ENCODE peak calls at places on chromosomes 16 and 17, in four cellular contexts. P is breast epithelium, R is uterus, B is NB4. N is an unnamed sample.

GRCh38 chr17:78351449-78352006 is 8.3 kb downstream of the SOCS3 start:
- DNase-seq in P (peak), R (peak), B (no peak), N (peak)

GRCh38 chr16:55494994-55495421 is 13.9 kb upstream of the LPCAT2 start:
- DNase-seq in P (no peak), R (peak), B (peak), N (peak)

GRCh38 chr17:76901542-76902197 is 33.5 kb downstream of the MGAT5B start:
- DNase-seq in P (no peak), R (peak), B (no peak), N (no peak)

GRCh38 chr17:1473170-1473569 is 17.1 kb upstream of the CRK start:
- DNase-seq in P (no peak), R (no peak), B (peak), N (no peak)

GRCh38 chr16:12449795-12450194 is 353.9 kb downstream of the CPPED1 start:
- DNase-seq in P (no peak), R (no peak), B (no peak), N (no peak)

GRCh38 chr16:89575247-89576172 is at the start of gene CPNE7:
- DNase-seq in P (no peak), R (no peak), B (no peak), N (no peak)

GRCh38 chr17:27893834-27894503 is 804 bp upstream of the LYRM9 start:
- DNase-seq in P (no peak), R (no peak), B (peak), N (no peak)

GRCh38 chr17:49616546-49617205 is 41.0 kb downstream of the NXPH3 start:
- DNase-seq in P (peak), R (peak), B (no peak), N (peak)

GRCh38 chr16:49684731-49685130 is 171.2 kb downstream of the ZNF423 start:
- DNase-seq in P (no peak), R (no peak), B (no peak), N (no peak)

GRCh38 chr17:66789093-66789492 is 45.8 kb upstream of the CACNG5 start:
- DNase-seq in P (no peak), R (no peak), B (no peak), N (no peak)

GRCh38 chr16:70685938-70686375 is at the start of gene MTSS2:
- DNase-seq in P (peak), R (peak), B (peak), N (no peak)

GRCh38 chr17:4658478-4659305 is 17.2 kb upstream of the ALOX15 start:
- DNase-seq in P (no peak), R (no peak), B (peak), N (no peak)

GRCh38 chr16:10619271-10619849 is 39.0 kb upstream of the EMP2 start:
- DNase-seq in P (peak), R (no peak), B (no peak), N (peak)

GRCh38 chr16:5041604-5042133 is 7.9 kb upstream of the NAGPA start:
- DNase-seq in P (no peak), R (no peak), B (no peak), N (no peak)

GRCh38 chr17:46764709-46765401 is 53.6 kb downstream of the WNT3 start:
- DNase-seq in P (no peak), R (no peak), B (peak), N (peak)

GRCh38 chr17:320809-321385 is 31.7 kb downstream of the RPH3AL start:
- DNase-seq in P (no peak), R (no peak), B (no peak), N (no peak)

GRCh38 chr17:17106716-17107115 is 64.5 kb downstream of the MPRIP start:
- DNase-seq in P (no peak), R (no peak), B (no peak), N (no peak)

GRCh38 chr16:89122322-89122831 is 28.7 kb downstream of the ACSF3 start:
- DNase-seq in P (no peak), R (no peak), B (no peak), N (no peak)

GRCh38 chr16:83995756-83996155 is 27.7 kb downstream of the NECAB2 start:
- DNase-seq in P (no peak), R (no peak), B (no peak), N (no peak)

GRCh38 chr16:67464565-67464964 is 16.4 kb downstream of the ATP6V0D1 start:
- DNase-seq in P (no peak), R (no peak), B (no peak), N (no peak)

GRCh38 chr16:54627616-54628015 is 303.0 kb upstream of the IRX5 start:
- DNase-seq in P (no peak), R (no peak), B (peak), N (no peak)

GRCh38 chr16:22232277-22233049 is 26.4 kb downstream of the EEF2K start:
- DNase-seq in P (peak), R (no peak), B (no peak), N (peak)

GRCh38 chr16:69660166-69660565 is 66.2 kb downstream of the NQO1 start:
- DNase-seq in P (no peak), R (no peak), B (no peak), N (no peak)

GRCh38 chr17:51351890-51352289 is 91.5 kb downstream of the UTP18 start:
- DNase-seq in P (no peak), R (no peak), B (no peak), N (no peak)

GRCh38 chr16:14559809-14560227 is 70.2 kb downstream of the PARN start:
- DNase-seq in P (no peak), R (no peak), B (peak), N (no peak)

GRCh38 chr17:1970843-1971384 is 54.2 kb downstream of the RTN4RL1 start:
- DNase-seq in P (no peak), R (no peak), B (no peak), N (no peak)

GRCh38 chr16:27424772-27425498 is 23.0 kb downstream of the IL21R start:
- DNase-seq in P (no peak), R (no peak), B (no peak), N (peak)

GRCh38 chr16:13839577-13839976 is 80.4 kb upstream of the ERCC4 start:
- DNase-seq in P (no peak), R (no peak), B (peak), N (no peak)

GRCh38 chr17:65588194-65588808 is 26.9 kb upstream of the AXIN2 start:
- DNase-seq in P (no peak), R (no peak), B (no peak), N (no peak)

GRCh38 chr16:75250809-75251279 is 580 bp downstream of the BCAR1 start:
- DNase-seq in P (no peak), R (peak), B (peak), N (no peak)

GRCh38 chr16:30813821-30814189 is 26.8 kb upstream of the ZNF629 start:
- DNase-seq in P (no peak), R (no peak), B (no peak), N (no peak)
- H3K4me3 ChIP-seq in P (peak), R (peak), B (peak), N (no peak)

DNA sequence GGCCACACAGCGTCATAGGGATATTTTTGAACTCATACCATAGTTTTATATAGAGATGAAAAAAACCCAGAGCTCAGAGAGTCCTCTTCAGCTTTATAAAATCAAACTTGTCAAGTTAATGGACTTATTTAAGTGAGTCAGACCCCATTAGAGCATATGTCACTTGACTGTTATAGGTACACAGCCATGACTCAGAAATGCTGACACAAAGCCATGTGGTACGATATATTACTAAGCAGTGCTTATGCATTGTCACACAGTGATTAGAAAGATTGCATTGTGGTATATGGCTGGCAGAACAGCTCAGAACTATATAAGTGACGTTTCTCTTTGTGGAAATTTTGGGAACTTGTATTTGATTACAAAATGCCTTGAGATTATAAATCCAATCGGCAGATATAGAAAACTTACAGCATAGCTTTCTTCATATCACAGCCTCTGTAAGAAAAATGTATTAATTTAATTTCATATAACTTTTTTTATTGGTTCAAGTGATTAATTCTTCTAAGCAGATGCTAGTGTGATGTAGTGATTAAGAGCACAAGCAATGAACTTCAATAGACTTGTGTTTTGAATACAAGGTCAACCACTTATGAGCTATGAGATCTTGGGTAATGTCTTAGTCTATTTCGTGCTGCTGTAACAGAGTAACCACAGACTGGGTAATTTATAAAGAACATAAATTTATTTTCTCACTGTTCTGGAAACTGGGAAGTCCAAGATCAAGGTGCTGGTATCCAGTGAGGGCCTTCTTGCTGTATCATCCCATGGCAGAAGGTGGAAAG is 25.8 kb upstream of the GINS3 start:
- DNase-seq in P (no peak), R (no peak), B (peak), N (no peak)
- TF ChIP-seq POLR2A in P (no peak), R (no peak), B (no peak), N (no peak)

GRCh38 chr17:39919087-39919683 is 750 bp upstream of the GSDMB start:
- DNase-seq in P (no peak), R (no peak), B (no peak), N (no peak)

GRCh38 chr17:39921323-39921722 is 2.9 kb upstream of the GSDMB start:
- DNase-seq in P (no peak), R (no peak), B (peak), N (no peak)

GRCh38 chr17:39922006-39922405 is 3.6 kb upstream of the GSDMB start:
- DNase-seq in P (no peak), R (no peak), B (no peak), N (no peak)

GRCh38 chr17:39923230-39923629 is 4.2 kb downstream of the ORMDL3 start:
- DNase-seq in P (no peak), R (no peak), B (no peak), N (no peak)

GRCh38 chr17:39920218-39921210 is 2.1 kb upstream of the GSDMB start:
- DNase-seq in P (no peak), R (no peak), B (peak), N (no peak)
- TF ChIP-seq CTCF in P (no peak), R (no peak), B (no peak), N (no peak)

GRCh38 chr16:57486858-57487834 is 853 bp upstream of the DOK4 start:
- DNase-seq in P (peak), R (no peak), B (no peak), N (no peak)

GRCh38 chr16:57485916-57486857 is at the start of gene DOK4:
- DNase-seq in P (peak), R (peak), B (peak), N (peak)

GRCh38 chr16:57483725-57484514 is 2.4 kb downstream of the DOK4 start:
- DNase-seq in P (peak), R (no peak), B (no peak), N (no peak)

GRCh38 chr16:57484515-57485005 is 1.7 kb downstream of the DOK4 start:
- DNase-seq in P (peak), R (no peak), B (no peak), N (no peak)

DNA sequence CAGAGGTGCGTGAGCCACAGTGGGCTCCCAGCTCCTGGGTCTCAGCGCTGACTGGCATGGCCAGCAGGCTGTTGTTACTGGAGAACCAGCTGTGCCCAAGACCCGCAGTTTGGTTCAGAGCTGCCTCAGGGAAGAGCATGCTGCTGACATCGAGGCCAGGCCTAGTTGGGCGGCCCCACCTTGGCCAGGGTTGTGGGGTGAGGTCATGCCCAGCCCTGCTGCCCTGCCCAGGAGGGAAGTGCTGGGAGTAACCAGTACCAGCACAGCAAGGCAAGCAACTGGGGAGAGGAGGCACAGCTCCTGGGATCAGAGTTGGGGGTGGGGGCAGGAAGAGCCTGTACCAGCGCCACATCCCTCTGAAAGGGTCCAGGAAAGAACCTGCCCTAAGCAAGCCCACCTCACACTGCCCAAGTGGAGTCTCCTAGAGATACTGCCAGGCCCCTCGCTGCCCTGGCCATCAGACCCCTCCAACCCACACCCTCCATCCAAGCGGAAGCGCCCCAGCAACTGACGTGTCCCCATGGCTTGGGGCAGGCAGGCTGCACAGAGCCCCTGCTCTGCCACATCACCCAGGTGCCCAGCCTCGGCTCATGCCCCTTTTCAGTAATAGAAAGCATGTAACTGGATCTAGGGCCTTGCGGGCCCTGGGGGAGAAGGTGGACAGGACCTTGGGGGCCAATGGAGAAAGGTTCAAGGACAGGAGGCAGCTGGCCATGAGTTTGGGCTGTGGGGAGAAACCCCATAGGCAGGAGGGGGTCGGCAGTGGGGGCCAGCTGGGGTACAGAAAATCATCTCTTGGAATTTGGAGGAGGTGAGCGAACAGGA is 990 bp downstream of the DOK4 start:
- DNase-seq in P (peak), R (no peak), B (no peak), N (no peak)
- H3K4me3 ChIP-seq in P (peak), R (peak), B (peak), N (peak)

GRCh38 chr17:42112552-42113176 is at the start of gene DHX58:
- DNase-seq in P (no peak), R (peak), B (peak), N (peak)
- TF ChIP-seq POLR2A in P (no peak), R (peak), B (peak), N (no peak)

DNA sequence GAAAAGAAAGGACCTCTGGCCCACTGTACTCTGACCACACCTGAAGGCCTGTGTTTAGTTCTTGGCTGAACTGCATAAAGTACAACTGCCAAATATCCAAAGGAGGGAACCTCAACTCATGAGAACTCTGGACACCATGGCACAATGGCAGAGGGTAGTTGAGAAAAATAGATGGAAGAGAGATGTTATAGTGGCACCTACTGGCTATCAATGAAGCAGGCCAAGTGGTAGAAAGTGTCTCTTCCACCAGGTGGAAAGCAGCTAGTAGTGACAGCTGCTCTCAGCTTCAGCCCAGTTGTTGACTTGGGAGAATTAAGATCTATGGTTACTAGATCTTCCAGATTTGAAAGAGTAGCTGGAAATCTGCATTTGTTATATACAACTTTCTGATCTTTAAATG is 3.2 kb downstream of the MED31 start:
- DNase-seq in P (no peak), R (no peak), B (peak), N (no peak)
- TF ChIP-seq CTCF in P (no peak), R (no peak), B (peak), N (no peak)

GRCh38 chr16:30377050-30377811 is 2.6 kb downstream of the MYL11 start:
- DNase-seq in P (no peak), R (no peak), B (no peak), N (no peak)

GRCh38 chr16:30377812-30378235 is 3.2 kb downstream of the MYL11 start:
- DNase-seq in P (peak), R (peak), B (peak), N (peak)

GRCh38 chr16:30379165-30379783 is 3.1 kb downstream of the SEPTIN1 start:
- DNase-seq in P (no peak), R (no peak), B (no peak), N (peak)

GRCh38 chr16:30380072-30380471 is 2.3 kb downstream of the SEPTIN1 start:
- DNase-seq in P (no peak), R (no peak), B (no peak), N (no peak)

GRCh38 chr16:30378236-30379164 is 3.9 kb downstream of the SEPTIN1 start:
- DNase-seq in P (peak), R (peak), B (peak), N (peak)
- H3K4me3 ChIP-seq in P (peak), R (peak), B (peak), N (peak)

GRCh38 chr16:80766798-80767197 is 37.6 kb downstream of the CDYL2 start:
- DNase-seq in P (no peak), R (no peak), B (no peak), N (no peak)
- TF ChIP-seq POLR2A in P (no peak), R (no peak), B (no peak), N (no peak)

N was measured in lower leg skin.